ENCODE peak calls at places on chromosome 3, in six cellular contexts. One of them, this sample, is unnamed.

GRCh38 chr3:71581451-71581980 is 2.0 kb downstream of the FOXP1 start:
- DNase-seq in gastrocnemius medialis: peak; percentile 5
- DNase-seq in IMR-90: no peak
- DNase-seq in heart right ventricle: peak; percentile 34
- DNase-seq in upper lobe of right lung: peak; percentile 78
- DNase-seq in tibial nerve: peak; percentile 19
- DNase-seq in this sample: peak; percentile 92

GRCh38 chr3:135992072-135992471 is 26.5 kb downstream of the PPP2R3A start:
- DNase-seq in heart right ventricle: no peak
- DNase-seq in tibial nerve: no peak
- DNase-seq in gastrocnemius medialis: no peak
- DNase-seq in upper lobe of right lung: no peak
- DNase-seq in IMR-90: peak; percentile 92
- DNase-seq in this sample: no peak

GRCh38 chr3:101902041-101902440 is 52.7 kb downstream of the NFKBIZ start:
- DNase-seq in heart right ventricle: no peak
- DNase-seq in gastrocnemius medialis: no peak
- DNase-seq in upper lobe of right lung: no peak
- DNase-seq in tibial nerve: no peak
- DNase-seq in IMR-90: peak; percentile 99
- DNase-seq in this sample: no peak

GRCh38 chr3:154758109-154758868 is 321.8 kb upstream of the MME start:
- DNase-seq in tibial nerve: no peak
- DNase-seq in gastrocnemius medialis: no peak
- DNase-seq in IMR-90: peak; percentile 70
- DNase-seq in heart right ventricle: no peak
- DNase-seq in upper lobe of right lung: no peak
- DNase-seq in this sample: no peak

GRCh38 chr3:14425574-14426304 is 23.3 kb downstream of the SLC6A6 start:
- DNase-seq in tibial nerve: no peak
- DNase-seq in IMR-90: no peak
- DNase-seq in heart right ventricle: no peak
- DNase-seq in gastrocnemius medialis: no peak
- DNase-seq in upper lobe of right lung: peak; percentile 80
- DNase-seq in this sample: no peak

GRCh38 chr3:69368129-69368741 is 17.7 kb downstream of the FRMD4B start:
- DNase-seq in upper lobe of right lung: no peak
- DNase-seq in heart right ventricle: no peak
- DNase-seq in gastrocnemius medialis: no peak
- DNase-seq in tibial nerve: no peak
- DNase-seq in IMR-90: no peak
- DNase-seq in this sample: no peak

GRCh38 chr3:62414786-62415185 is 41.4 kb upstream of the FEZF2 start:
- DNase-seq in heart right ventricle: no peak
- DNase-seq in IMR-90: no peak
- DNase-seq in gastrocnemius medialis: no peak
- DNase-seq in upper lobe of right lung: no peak
- DNase-seq in tibial nerve: no peak
- DNase-seq in this sample: no peak

GRCh38 chr3:176159796-176160195 is 1037.5 kb downstream of the TBL1XR1 start:
- DNase-seq in heart right ventricle: no peak
- DNase-seq in gastrocnemius medialis: no peak
- DNase-seq in tibial nerve: no peak
- DNase-seq in IMR-90: peak; percentile 28
- DNase-seq in upper lobe of right lung: no peak
- DNase-seq in this sample: no peak

GRCh38 chr3:122920986-122921385 is 106.6 kb downstream of the SEMA5B start:
- DNase-seq in upper lobe of right lung: no peak
- DNase-seq in tibial nerve: no peak
- DNase-seq in gastrocnemius medialis: no peak
- DNase-seq in heart right ventricle: no peak
- DNase-seq in IMR-90: no peak
- DNase-seq in this sample: no peak

GRCh38 chr3:86774082-86774691 is 216.8 kb downstream of the VGLL3 start:
- DNase-seq in upper lobe of right lung: no peak
- DNase-seq in gastrocnemius medialis: no peak
- DNase-seq in heart right ventricle: no peak
- DNase-seq in IMR-90: peak; percentile 58
- DNase-seq in tibial nerve: no peak
- DNase-seq in this sample: no peak

GRCh38 chr3:42649783-42650182 is 3.7 kb upstream of the ZBTB47 start:
- DNase-seq in IMR-90: no peak
- DNase-seq in tibial nerve: no peak
- DNase-seq in gastrocnemius medialis: no peak
- DNase-seq in heart right ventricle: no peak
- DNase-seq in upper lobe of right lung: no peak
- DNase-seq in this sample: no peak

GRCh38 chr3:42652251-42652610 is 1.3 kb upstream of the ZBTB47 start:
- DNase-seq in upper lobe of right lung: no peak
- DNase-seq in gastrocnemius medialis: no peak
- DNase-seq in tibial nerve: no peak
- DNase-seq in heart right ventricle: no peak
- DNase-seq in IMR-90: no peak
- DNase-seq in this sample: peak; percentile 42

GRCh38 chr3:42649006-42649405 is 4.5 kb upstream of the ZBTB47 start:
- DNase-seq in gastrocnemius medialis: no peak
- DNase-seq in tibial nerve: no peak
- DNase-seq in upper lobe of right lung: no peak
- DNase-seq in heart right ventricle: no peak
- DNase-seq in IMR-90: no peak
- DNase-seq in this sample: no peak

GRCh38 chr3:42651248-42652091 is 2.0 kb upstream of the ZBTB47 start:
- DNase-seq in heart right ventricle: no peak
- DNase-seq in gastrocnemius medialis: no peak
- DNase-seq in tibial nerve: no peak
- DNase-seq in IMR-90: peak; percentile 56
- DNase-seq in upper lobe of right lung: no peak
- DNase-seq in this sample: peak; percentile 8

DNA sequence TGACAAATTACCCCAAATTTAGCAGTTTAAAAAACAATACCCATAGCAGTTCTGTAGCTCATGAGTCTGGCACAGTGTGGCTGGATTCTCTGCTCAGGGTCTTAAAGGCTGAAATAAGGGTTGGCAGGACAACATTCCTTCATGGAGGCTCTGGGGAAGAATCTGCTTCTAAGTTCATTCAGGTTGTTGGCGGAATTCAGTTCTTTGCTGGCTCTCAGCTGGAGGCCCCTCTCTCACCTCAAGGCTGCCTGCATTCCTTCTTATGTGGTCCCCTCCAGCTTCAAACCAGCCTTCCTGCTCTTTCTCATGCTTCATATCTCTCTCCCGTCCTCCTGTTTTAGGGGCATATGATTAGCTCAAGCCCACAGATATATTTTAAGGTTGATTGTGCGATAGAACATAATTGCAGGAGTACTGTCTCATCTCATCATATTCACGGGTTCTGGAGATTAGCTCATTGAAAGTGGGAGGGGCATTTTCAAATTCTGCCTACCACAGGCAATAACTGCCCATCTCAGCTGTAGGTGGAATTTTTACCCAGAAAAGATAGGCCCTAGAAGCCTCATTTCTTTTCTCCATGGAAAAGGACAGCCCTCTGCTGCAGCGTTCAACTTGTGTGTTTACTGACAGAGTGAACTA is 5.6 kb upstream of the ZBTB47 start:
- DNase-seq in heart right ventricle: no peak
- DNase-seq in tibial nerve: no peak
- DNase-seq in IMR-90: no peak
- DNase-seq in gastrocnemius medialis: no peak
- DNase-seq in upper lobe of right lung: no peak
- DNase-seq in this sample: no peak
- H3K36me3 ChIP-seq in heart right ventricle: peaks cover 5% of the 10 kb centered on the region
- H3K36me3 ChIP-seq in tibial nerve: peaks cover 6% of the 10 kb centered on the region
- H3K36me3 ChIP-seq in IMR-90: peaks cover 29% of the 10 kb centered on the region
- H3K36me3 ChIP-seq in gastrocnemius medialis: no peaks in the 10 kb centered on the region
- H3K36me3 ChIP-seq in upper lobe of right lung: peaks cover 47% of the 10 kb centered on the region
- H3K36me3 ChIP-seq in this sample: peaks cover 71% of the 10 kb centered on the region

DNA sequence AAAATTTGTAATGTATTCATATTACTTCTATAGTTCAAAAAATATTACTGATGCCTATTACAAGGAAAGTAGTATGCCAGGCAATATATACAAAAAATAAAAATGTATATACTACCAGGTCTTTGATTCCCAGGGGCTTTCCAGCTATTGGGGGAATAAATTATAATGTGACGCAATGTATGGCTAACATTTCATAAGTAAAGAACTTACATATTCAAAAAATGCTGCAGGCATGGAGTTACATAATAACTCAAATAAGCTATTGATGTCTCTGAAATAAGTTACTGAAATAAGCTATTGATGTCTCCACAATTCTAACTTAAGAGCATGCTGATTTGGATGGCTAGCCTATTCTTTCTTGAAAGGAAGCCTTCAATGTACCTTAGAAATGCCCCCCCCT is 30.2 kb downstream of the MCCC1 start:
- DNase-seq in gastrocnemius medialis: no peak
- DNase-seq in IMR-90: no peak
- DNase-seq in upper lobe of right lung: no peak
- DNase-seq in tibial nerve: no peak
- DNase-seq in heart right ventricle: no peak
- DNase-seq in this sample: no peak
- H3K36me3 ChIP-seq in gastrocnemius medialis: peaks cover 6% of the 10 kb centered on the region
- H3K36me3 ChIP-seq in IMR-90: peaks cover 7% of the 10 kb centered on the region
- H3K36me3 ChIP-seq in upper lobe of right lung: peaks cover 78% of the 10 kb centered on the region
- H3K36me3 ChIP-seq in tibial nerve: peaks cover 18% of the 10 kb centered on the region
- H3K36me3 ChIP-seq in heart right ventricle: no peaks in the 10 kb centered on the region
- H3K36me3 ChIP-seq in this sample: peaks cover 55% of the 10 kb centered on the region

GRCh38 chr3:141743305-141743704 is 5.2 kb downstream of the RNF7 start:
- DNase-seq in IMR-90: no peak
- DNase-seq in heart right ventricle: no peak
- DNase-seq in upper lobe of right lung: no peak
- DNase-seq in gastrocnemius medialis: no peak
- DNase-seq in tibial nerve: no peak
- DNase-seq in this sample: no peak

DNA sequence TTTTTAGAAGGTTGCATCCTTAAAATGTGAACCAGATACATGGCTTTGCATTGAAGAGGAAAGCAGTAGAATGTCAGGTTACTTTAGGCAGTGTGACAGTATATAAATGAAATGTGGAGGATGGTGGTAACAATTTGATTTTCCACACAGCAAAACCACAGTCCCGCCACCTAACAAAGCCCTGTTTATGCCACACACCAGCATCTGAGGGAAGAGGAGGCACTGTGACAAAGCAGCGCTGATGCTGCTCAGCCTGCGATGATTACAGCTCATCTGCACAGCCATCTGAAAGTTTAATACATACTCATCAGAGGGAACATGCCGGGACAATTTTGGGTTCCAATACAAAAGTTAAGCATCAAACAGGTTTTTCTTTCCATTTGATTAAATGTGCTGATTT is 8.9 kb downstream of the RNF7 start:
- DNase-seq in IMR-90: no peak
- DNase-seq in gastrocnemius medialis: no peak
- DNase-seq in heart right ventricle: no peak
- DNase-seq in tibial nerve: no peak
- DNase-seq in upper lobe of right lung: no peak
- DNase-seq in this sample: no peak
- H3K36me3 ChIP-seq in IMR-90: peaks cover 28% of the 10 kb centered on the region
- H3K36me3 ChIP-seq in gastrocnemius medialis: no peaks in the 10 kb centered on the region
- H3K36me3 ChIP-seq in heart right ventricle: no peaks in the 10 kb centered on the region
- H3K36me3 ChIP-seq in tibial nerve: peaks cover 11% of the 10 kb centered on the region
- H3K36me3 ChIP-seq in upper lobe of right lung: peaks cover 69% of the 10 kb centered on the region
- H3K36me3 ChIP-seq in this sample: peaks cover 74% of the 10 kb centered on the region

GRCh38 chr3:76986876-76987513 is 52.9 kb upstream of the ROBO2 start:
- DNase-seq in heart right ventricle: no peak
- DNase-seq in IMR-90: no peak
- DNase-seq in tibial nerve: no peak
- DNase-seq in upper lobe of right lung: no peak
- DNase-seq in gastrocnemius medialis: no peak
- DNase-seq in this sample: no peak

GRCh38 chr3:76991165-76991564 is 48.7 kb upstream of the ROBO2 start:
- DNase-seq in gastrocnemius medialis: no peak
- DNase-seq in IMR-90: no peak
- DNase-seq in heart right ventricle: no peak
- DNase-seq in tibial nerve: no peak
- DNase-seq in upper lobe of right lung: no peak
- DNase-seq in this sample: no peak

GRCh38 chr3:76990606-76991005 is 49.3 kb upstream of the ROBO2 start:
- DNase-seq in tibial nerve: no peak
- DNase-seq in heart right ventricle: no peak
- DNase-seq in IMR-90: no peak
- DNase-seq in gastrocnemius medialis: no peak
- DNase-seq in upper lobe of right lung: no peak
- DNase-seq in this sample: no peak
- H3K36me3 ChIP-seq in tibial nerve: no peaks in the 10 kb centered on the region
- H3K36me3 ChIP-seq in heart right ventricle: no peaks in the 10 kb centered on the region
- H3K36me3 ChIP-seq in IMR-90: no peaks in the 10 kb centered on the region
- H3K36me3 ChIP-seq in gastrocnemius medialis: no peaks in the 10 kb centered on the region
- H3K36me3 ChIP-seq in upper lobe of right lung: no peaks in the 10 kb centered on the region
- H3K36me3 ChIP-seq in this sample: no peaks in the 10 kb centered on the region

DNA sequence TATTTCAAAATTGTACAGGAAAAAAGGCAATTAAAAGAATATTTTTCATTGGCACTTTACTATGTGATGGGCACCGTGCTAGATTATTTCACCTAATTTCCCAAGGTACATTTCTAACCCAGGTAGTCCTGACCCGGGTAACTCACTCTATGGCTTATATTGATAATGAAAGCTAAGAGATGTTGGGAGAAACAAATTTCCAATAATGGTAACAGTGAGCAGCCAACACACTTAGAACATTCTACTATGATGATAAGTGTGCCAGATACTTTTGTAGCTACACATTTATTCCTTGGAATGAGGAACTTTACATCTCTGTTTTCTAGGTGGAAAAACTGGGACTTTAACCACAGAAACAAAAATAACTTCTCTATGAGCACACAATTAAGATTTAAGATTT is 7.5 kb downstream of the CCNL1 start:
- DNase-seq in upper lobe of right lung: no peak
- DNase-seq in IMR-90: no peak
- DNase-seq in tibial nerve: no peak
- DNase-seq in heart right ventricle: no peak
- DNase-seq in gastrocnemius medialis: no peak
- DNase-seq in this sample: no peak
- H3K36me3 ChIP-seq in upper lobe of right lung: peaks cover 100% of the 10 kb centered on the region
- H3K36me3 ChIP-seq in IMR-90: peaks cover 54% of the 10 kb centered on the region
- H3K36me3 ChIP-seq in tibial nerve: peaks cover 33% of the 10 kb centered on the region
- H3K36me3 ChIP-seq in heart right ventricle: no peaks in the 10 kb centered on the region
- H3K36me3 ChIP-seq in gastrocnemius medialis: peaks cover 10% of the 10 kb centered on the region
- H3K36me3 ChIP-seq in this sample: peaks cover 63% of the 10 kb centered on the region

GRCh38 chr3:189404036-189404435 is 227.2 kb upstream of the TP63 start:
- DNase-seq in IMR-90: no peak
- DNase-seq in heart right ventricle: no peak
- DNase-seq in gastrocnemius medialis: no peak
- DNase-seq in tibial nerve: no peak
- DNase-seq in upper lobe of right lung: no peak
- DNase-seq in this sample: no peak
- H3K36me3 ChIP-seq in IMR-90: no peaks in the 10 kb centered on the region
- H3K36me3 ChIP-seq in heart right ventricle: no peaks in the 10 kb centered on the region
- H3K36me3 ChIP-seq in gastrocnemius medialis: no peaks in the 10 kb centered on the region
- H3K36me3 ChIP-seq in tibial nerve: no peaks in the 10 kb centered on the region
- H3K36me3 ChIP-seq in upper lobe of right lung: no peaks in the 10 kb centered on the region
- H3K36me3 ChIP-seq in this sample: no peaks in the 10 kb centered on the region

DNA sequence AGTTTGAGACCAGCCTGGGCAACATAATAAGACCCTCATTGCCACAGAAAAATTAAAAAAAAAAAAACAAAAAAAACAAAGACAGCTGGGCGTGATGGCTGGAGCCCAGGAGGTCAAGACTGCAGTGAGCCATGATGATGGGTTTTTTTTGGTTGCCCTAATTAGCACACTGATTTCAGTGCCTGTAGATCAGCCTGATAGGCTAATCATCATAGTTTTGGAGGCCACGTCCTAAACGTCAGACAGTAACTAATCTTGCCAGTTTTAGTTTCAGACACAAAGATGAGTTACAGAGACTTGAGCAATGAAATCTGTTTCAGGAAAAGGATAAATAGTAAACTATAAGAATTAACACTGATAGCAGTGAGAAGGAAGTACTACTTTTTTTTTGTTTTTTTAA is 55.4 kb downstream of the LRCH3 start:
- DNase-seq in tibial nerve: no peak
- DNase-seq in IMR-90: no peak
- DNase-seq in gastrocnemius medialis: no peak
- DNase-seq in heart right ventricle: no peak
- DNase-seq in upper lobe of right lung: no peak
- DNase-seq in this sample: no peak
- H3K36me3 ChIP-seq in tibial nerve: no peaks in the 10 kb centered on the region
- H3K36me3 ChIP-seq in IMR-90: peaks cover 32% of the 10 kb centered on the region
- H3K36me3 ChIP-seq in gastrocnemius medialis: no peaks in the 10 kb centered on the region
- H3K36me3 ChIP-seq in heart right ventricle: no peaks in the 10 kb centered on the region
- H3K36me3 ChIP-seq in upper lobe of right lung: peaks cover 85% of the 10 kb centered on the region
- H3K36me3 ChIP-seq in this sample: peaks cover 40% of the 10 kb centered on the region

This sample was measured in esophagus muscularis mucosa.